ENCODE peak calls at places on chromosomes 7 and 10, in four cellular contexts. Z is neural progenitor cell, L is foreskin fibroblast, H is cardiac fibroblast. M is an unnamed sample.

GRCh38 chr10:110323503-110323902 is 18.8 kb upstream of the SMNDC1 start:
- DNase-seq in Z (no peak), L (peak), H (peak), M (peak)

GRCh38 chr7:105621617-105622016 is 40.3 kb upstream of the EFCAB10 start:
- DNase-seq in Z (no peak), L (peak), H (peak), M (peak)

GRCh38 chr7:117941138-117941810 is 68.0 kb upstream of the CTTNBP2 start:
- DNase-seq in Z (no peak), L (no peak), H (no peak), M (no peak)

GRCh38 chr10:25522946-25523608 is 348.3 kb downstream of the GPR158 start:
- DNase-seq in Z (peak), L (no peak), H (peak), M (peak)

GRCh38 chr7:43937444-43937843 is 11.2 kb downstream of the UBE2D4 start:
- DNase-seq in Z (no peak), L (no peak), H (no peak), M (no peak)

GRCh38 chr7:133511708-133512107 is 258.8 kb downstream of the EXOC4 start:
- DNase-seq in Z (no peak), L (no peak), H (no peak), M (no peak)

GRCh38 chr7:82051641-82052040 is 281.8 kb upstream of the HGF start:
- DNase-seq in Z (peak), L (no peak), H (peak), M (no peak)

GRCh38 chr7:68573271-68574000 is 1024.8 kb upstream of the AUTS2 start:
- DNase-seq in Z (no peak), L (no peak), H (no peak), M (no peak)

GRCh38 chr7:48938539-48938938 is 14.2 kb downstream of the CDC14C start:
- DNase-seq in Z (no peak), L (no peak), H (peak), M (peak)

GRCh38 chr10:16521311-16522016 is at the start of gene C1QL3:
- DNase-seq in Z (peak), L (no peak), H (peak), M (peak)

GRCh38 chr7:105399043-105399725 is 10.5 kb upstream of the SRPK2 start:
- DNase-seq in Z (no peak), L (no peak), H (peak), M (peak)

GRCh38 chr7:134890246-134891240 is 95.8 kb upstream of the AGBL3 start:
- DNase-seq in Z (no peak), L (no peak), H (peak), M (peak)

GRCh38 chr10:133336131-133337078 is at the start of gene CALY:
- DNase-seq in Z (peak), L (no peak), H (no peak), M (no peak)

GRCh38 chr10:68348265-68348741 is 15.6 kb upstream of the PBLD start:
- DNase-seq in Z (peak), L (peak), H (peak), M (peak)

GRCh38 chr7:50497068-50497642 is 47.0 kb upstream of the FIGNL1 start:
- DNase-seq in Z (no peak), L (peak), H (peak), M (peak)

GRCh38 chr7:112160130-112160770 is 45.9 kb downstream of the DOCK4 start:
- DNase-seq in Z (peak), L (no peak), H (peak), M (peak)

GRCh38 chr7:6209340-6209739 is 63.1 kb downstream of the CYTH3 start:
- DNase-seq in Z (no peak), L (no peak), H (peak), M (no peak)

GRCh38 chr7:55158541-55158940 is 139.7 kb downstream of the EGFR start:
- DNase-seq in Z (no peak), L (no peak), H (peak), M (peak)

GRCh38 chr7:132065973-132066611 is 509.7 kb upstream of the PODXL start:
- DNase-seq in Z (peak), L (peak), H (peak), M (no peak)

GRCh38 chr10:102710604-102711003 is 3.6 kb downstream of the ARL3 start:
- DNase-seq in Z (no peak), L (peak), H (peak), M (peak)

GRCh38 chr10:8063935-8064334 is 9.4 kb downstream of the GATA3 start:
- DNase-seq in Z (no peak), L (no peak), H (no peak), M (no peak)
- H3K4me3 ChIP-seq in Z (peak), L (no peak), H (no peak), M (no peak)

DNA sequence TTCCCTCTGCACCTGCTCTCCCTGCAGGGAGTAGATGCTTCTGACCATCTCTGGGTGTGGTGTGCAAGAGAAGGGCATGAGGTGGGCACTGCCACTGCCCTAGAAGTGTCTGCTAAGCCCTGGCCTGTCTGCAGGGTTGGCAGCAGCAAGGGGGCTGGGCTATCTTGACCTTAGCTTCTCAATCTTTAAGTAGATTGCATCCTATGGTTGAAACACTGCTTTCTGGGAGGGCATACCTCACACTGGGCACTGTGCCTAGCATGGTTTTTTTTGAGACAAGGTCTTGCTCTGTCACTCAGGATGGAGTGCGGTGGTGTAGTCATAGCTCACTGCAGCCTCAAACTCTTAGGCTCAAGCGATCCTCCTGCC is 54.9 kb downstream of the CLIP2 start:
- DNase-seq in Z (no peak), L (peak), H (peak), M (peak)
- TF ChIP-seq CTCF in Z (no peak), L (no peak), H (no peak), M (no peak)

GRCh38 chr10:71631007-71631859 is 88.3 kb downstream of the C10orf105 start:
- DNase-seq in Z (peak), L (no peak), H (no peak), M (no peak)
- H3K4me3 ChIP-seq in Z (peak), L (no peak), H (no peak), M (no peak)

GRCh38 chr10:7111089-7111488 is 299.7 kb downstream of the SFMBT2 start:
- DNase-seq in Z (no peak), L (no peak), H (no peak), M (no peak)

GRCh38 chr10:7117177-7117799 is 293.5 kb downstream of the SFMBT2 start:
- DNase-seq in Z (no peak), L (no peak), H (no peak), M (no peak)

GRCh38 chr10:7108141-7108540 is 302.7 kb downstream of the SFMBT2 start:
- DNase-seq in Z (no peak), L (no peak), H (no peak), M (no peak)

GRCh38 chr10:7107287-7107686 is 303.5 kb downstream of the SFMBT2 start:
- DNase-seq in Z (no peak), L (peak), H (peak), M (peak)

DNA sequence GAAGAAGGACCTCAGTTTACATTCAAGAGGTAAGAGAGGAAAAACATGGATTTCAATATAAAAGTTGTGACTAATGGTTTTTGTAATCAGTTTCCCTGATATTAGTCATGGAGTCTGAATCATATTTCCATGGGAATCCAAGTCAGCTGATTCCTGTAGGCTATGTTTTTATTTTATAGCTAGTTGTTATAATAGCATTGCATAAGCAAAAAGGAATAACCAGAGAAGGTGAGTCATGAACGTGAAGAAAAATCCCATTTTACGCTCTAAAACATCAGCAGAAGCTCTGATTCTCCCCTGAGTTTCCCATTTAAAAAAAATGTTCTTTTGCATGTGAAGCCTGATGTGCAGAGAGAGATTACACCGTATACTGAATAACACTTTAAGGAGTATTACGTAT is 299.3 kb downstream of the SFMBT2 start:
- DNase-seq in Z (no peak), L (peak), H (peak), M (peak)
- TF ChIP-seq CTCF in Z (no peak), L (no peak), H (no peak), M (no peak)

GRCh38 chr10:44343836-44344235 is 41.1 kb downstream of the CXCL12 start:
- DNase-seq in Z (no peak), L (no peak), H (no peak), M (no peak)
- H3K4me3 ChIP-seq in Z (no peak), L (no peak), H (no peak), M (no peak)

DNA sequence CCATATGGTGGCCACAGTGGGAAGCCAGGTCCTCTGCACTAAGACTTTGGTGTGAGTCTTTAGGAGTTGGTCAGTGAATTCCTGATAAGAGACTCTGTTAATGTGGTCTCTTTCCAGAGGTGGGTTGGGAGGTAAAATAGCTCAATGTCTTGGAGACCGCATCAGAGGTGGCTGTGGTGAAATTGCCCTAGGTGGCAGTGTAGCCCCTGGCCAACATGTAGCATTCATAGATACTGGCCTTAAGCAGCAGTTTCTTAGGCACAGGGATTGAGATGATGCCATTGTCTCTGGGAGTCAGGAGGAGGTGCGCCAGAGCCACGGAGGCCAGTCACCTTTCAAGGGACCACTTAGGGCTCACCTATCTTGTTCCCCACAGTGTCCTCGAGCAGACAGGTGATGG is 202.8 kb downstream of the CREB5 start:
- DNase-seq in Z (peak), L (no peak), H (no peak), M (no peak)
- TF ChIP-seq CTCF in Z (peak), L (peak), H (no peak), M (peak)

DNA sequence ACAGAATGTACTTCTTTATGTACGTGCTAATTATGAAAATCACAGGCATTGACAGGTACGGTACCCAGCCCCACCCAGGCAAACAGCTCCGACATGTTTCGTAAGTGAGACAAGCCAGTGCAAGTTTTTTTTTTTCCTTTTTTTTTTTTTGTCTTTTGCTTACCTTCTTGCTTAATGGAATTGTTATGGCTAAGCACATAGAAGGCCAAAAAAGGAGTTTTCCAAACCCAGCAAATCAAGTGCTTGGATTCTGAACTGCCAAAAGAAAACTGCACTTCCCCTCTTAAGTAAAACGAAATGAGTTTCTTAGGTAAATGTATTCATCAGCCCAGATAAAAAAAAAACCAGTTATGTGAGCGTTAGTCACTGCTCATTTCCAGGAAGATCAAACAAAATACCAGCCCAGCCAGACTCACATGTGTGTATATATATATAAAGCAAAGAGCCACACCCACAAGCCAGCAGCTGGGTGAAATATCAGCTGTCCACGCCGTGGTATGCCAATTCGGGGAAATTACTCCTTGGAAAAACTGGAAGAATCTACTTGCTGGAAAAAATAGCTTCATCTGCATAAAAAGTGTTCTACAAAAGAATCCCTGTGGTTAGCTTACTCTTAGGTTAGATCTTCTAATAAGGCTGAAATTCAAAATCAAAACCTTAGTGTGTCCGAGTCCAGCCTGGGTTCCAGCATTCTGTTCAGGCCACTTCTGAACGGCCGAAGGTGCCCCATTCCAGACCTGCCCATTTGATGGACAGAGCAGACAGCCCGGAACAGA is 8.0 kb downstream of the KLF6 start:
- DNase-seq in Z (no peak), L (peak), H (peak), M (peak)
- H3K4me3 ChIP-seq in Z (no peak), L (no peak), H (no peak), M (no peak)

M was measured in astrocyte of the spinal cord.